ENCODE peak calls at places on chromosomes 6 and 20, in six cellular contexts. One of them, this sample, is unnamed. For H4K20me1, the result is how much of the 10 kb centered on the place peaks cover.

GRCh38 chr6:498795-499231 is 107.3 kb downstream of the IRF4 start:
- DNase-seq in HCT116: no peak
- DNase-seq in fibroblast of lung: no peak
- DNase-seq in endothelial cell of umbilical vein: no peak
- DNase-seq in HepG2: no peak
- DNase-seq in IMR-90: peak
- DNase-seq in this sample: no peak

GRCh38 chr6:54111341-54111740 is at the start of gene MLIP:
- DNase-seq in HCT116: no peak
- DNase-seq in IMR-90: no peak
- DNase-seq in endothelial cell of umbilical vein: peak
- DNase-seq in HepG2: no peak
- DNase-seq in fibroblast of lung: no peak
- DNase-seq in this sample: no peak

GRCh38 chr20:41783423-41784220 is 165.4 kb upstream of the CHD6 start:
- DNase-seq in IMR-90: no peak
- DNase-seq in HepG2: no peak
- DNase-seq in HCT116: no peak
- DNase-seq in endothelial cell of umbilical vein: no peak
- DNase-seq in fibroblast of lung: no peak
- DNase-seq in this sample: peak

GRCh38 chr6:47253136-47253535 is 56.6 kb downstream of the TNFRSF21 start:
- DNase-seq in IMR-90: no peak
- DNase-seq in HCT116: no peak
- DNase-seq in fibroblast of lung: no peak
- DNase-seq in HepG2: no peak
- DNase-seq in endothelial cell of umbilical vein: no peak
- DNase-seq in this sample: no peak

GRCh38 chr6:30700340-30700739 is 9.6 kb upstream of the NRM start:
- DNase-seq in endothelial cell of umbilical vein: no peak
- DNase-seq in HCT116: no peak
- DNase-seq in HepG2: no peak
- DNase-seq in fibroblast of lung: no peak
- DNase-seq in IMR-90: no peak
- DNase-seq in this sample: no peak

GRCh38 chr6:165956874-165957273 is 210.8 kb downstream of the TBXT start:
- DNase-seq in HepG2: no peak
- DNase-seq in fibroblast of lung: no peak
- DNase-seq in HCT116: no peak
- DNase-seq in endothelial cell of umbilical vein: no peak
- DNase-seq in IMR-90: no peak
- DNase-seq in this sample: no peak

GRCh38 chr20:44706371-44707258 is 8.6 kb upstream of the CCN5 start:
- DNase-seq in HCT116: no peak
- DNase-seq in HepG2: no peak
- DNase-seq in fibroblast of lung: no peak
- DNase-seq in IMR-90: peak
- DNase-seq in endothelial cell of umbilical vein: no peak
- DNase-seq in this sample: no peak

GRCh38 chr6:29641430-29642213 is 8.6 kb upstream of the GABBR1 start:
- DNase-seq in HepG2: no peak
- DNase-seq in HCT116: no peak
- DNase-seq in endothelial cell of umbilical vein: no peak
- DNase-seq in IMR-90: no peak
- DNase-seq in fibroblast of lung: no peak
- DNase-seq in this sample: no peak

GRCh38 chr20:51800132-51800721 is 2.1 kb downstream of the SALL4 start:
- DNase-seq in HepG2: peak
- DNase-seq in HCT116: peak
- DNase-seq in endothelial cell of umbilical vein: peak
- DNase-seq in IMR-90: no peak
- DNase-seq in fibroblast of lung: peak
- DNase-seq in this sample: peak

GRCh38 chr6:22448311-22448711 is 121.1 kb upstream of the HDGFL1 start:
- DNase-seq in endothelial cell of umbilical vein: peak
- DNase-seq in HepG2: no peak
- DNase-seq in fibroblast of lung: peak
- DNase-seq in IMR-90: peak
- DNase-seq in HCT116: no peak
- DNase-seq in this sample: no peak

GRCh38 chr6:149065658-149066556 is 251.6 kb upstream of the TAB2 start:
- DNase-seq in HepG2: no peak
- DNase-seq in IMR-90: no peak
- DNase-seq in endothelial cell of umbilical vein: no peak
- DNase-seq in fibroblast of lung: no peak
- DNase-seq in HCT116: no peak
- DNase-seq in this sample: peak

GRCh38 chr20:58622671-58623578 is 28.2 kb upstream of the STX16 start:
- DNase-seq in IMR-90: peak
- DNase-seq in endothelial cell of umbilical vein: no peak
- DNase-seq in HCT116: no peak
- DNase-seq in HepG2: no peak
- DNase-seq in fibroblast of lung: no peak
- DNase-seq in this sample: no peak

GRCh38 chr6:150969901-150970300 is 104.4 kb downstream of the MTHFD1L start:
- DNase-seq in IMR-90: no peak
- DNase-seq in HepG2: no peak
- DNase-seq in fibroblast of lung: no peak
- DNase-seq in endothelial cell of umbilical vein: no peak
- DNase-seq in HCT116: no peak
- DNase-seq in this sample: no peak

GRCh38 chr6:14618759-14619418 is 501.3 kb downstream of the CD83 start:
- DNase-seq in endothelial cell of umbilical vein: no peak
- DNase-seq in fibroblast of lung: no peak
- DNase-seq in HepG2: no peak
- DNase-seq in IMR-90: no peak
- DNase-seq in HCT116: no peak
- DNase-seq in this sample: no peak

GRCh38 chr6:100115702-100116101 is 121.7 kb upstream of the MCHR2 start:
- DNase-seq in fibroblast of lung: no peak
- DNase-seq in HCT116: no peak
- DNase-seq in endothelial cell of umbilical vein: no peak
- DNase-seq in IMR-90: no peak
- DNase-seq in HepG2: no peak
- DNase-seq in this sample: no peak

GRCh38 chr6:19303381-19303780 is 533.8 kb upstream of the ID4 start:
- DNase-seq in HCT116: no peak
- DNase-seq in endothelial cell of umbilical vein: no peak
- DNase-seq in IMR-90: no peak
- DNase-seq in HepG2: no peak
- DNase-seq in fibroblast of lung: peak
- DNase-seq in this sample: no peak

DNA sequence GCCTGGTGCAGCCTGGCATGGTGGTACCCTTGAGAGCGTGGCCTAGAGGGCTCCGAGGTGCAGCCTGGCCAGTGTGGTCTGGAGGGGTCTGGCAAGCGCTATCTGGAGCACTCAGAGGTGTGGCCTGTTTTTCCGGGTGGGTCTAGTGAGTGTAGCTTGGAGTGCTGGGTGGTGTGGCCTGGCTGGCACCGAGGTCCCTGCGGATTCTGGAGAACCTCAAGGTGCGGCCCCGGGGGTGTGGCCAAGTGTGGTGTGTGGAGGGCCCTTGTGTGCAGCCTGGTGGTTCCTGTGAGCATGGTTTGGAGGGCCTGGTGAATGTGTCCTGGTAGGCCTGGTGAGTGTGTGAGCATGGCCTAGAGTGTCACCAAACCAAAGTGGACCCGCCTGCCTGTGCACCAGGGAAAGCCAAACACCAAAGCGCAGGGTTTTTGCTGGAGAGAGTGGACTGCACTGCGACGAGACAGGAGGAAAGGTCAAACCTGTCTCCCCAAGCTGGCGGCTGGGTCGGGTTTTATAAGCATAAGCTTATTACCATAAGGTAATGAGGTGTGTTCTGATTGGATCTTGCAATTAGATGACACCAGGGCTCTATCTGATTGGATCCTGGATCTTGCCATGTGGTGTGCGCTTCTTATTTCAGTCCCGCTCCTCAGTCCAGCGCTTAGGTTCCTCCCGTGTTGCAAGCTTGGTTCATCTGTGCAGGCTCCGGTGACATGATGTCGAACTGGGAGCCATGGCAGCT is 35.7 kb downstream of the IGF2R start:
- DNase-seq in endothelial cell of umbilical vein: no peak
- DNase-seq in fibroblast of lung: no peak
- DNase-seq in HepG2: no peak
- DNase-seq in IMR-90: no peak
- DNase-seq in HCT116: no peak
- DNase-seq in this sample: no peak
- H4K20me1 ChIP-seq in endothelial cell of umbilical vein: under half
- H4K20me1 ChIP-seq in fibroblast of lung: under half
- H4K20me1 ChIP-seq in HepG2: under half
- H4K20me1 ChIP-seq in IMR-90: half or more
- H4K20me1 ChIP-seq in HCT116: under half
- H4K20me1 ChIP-seq in this sample: under half

DNA sequence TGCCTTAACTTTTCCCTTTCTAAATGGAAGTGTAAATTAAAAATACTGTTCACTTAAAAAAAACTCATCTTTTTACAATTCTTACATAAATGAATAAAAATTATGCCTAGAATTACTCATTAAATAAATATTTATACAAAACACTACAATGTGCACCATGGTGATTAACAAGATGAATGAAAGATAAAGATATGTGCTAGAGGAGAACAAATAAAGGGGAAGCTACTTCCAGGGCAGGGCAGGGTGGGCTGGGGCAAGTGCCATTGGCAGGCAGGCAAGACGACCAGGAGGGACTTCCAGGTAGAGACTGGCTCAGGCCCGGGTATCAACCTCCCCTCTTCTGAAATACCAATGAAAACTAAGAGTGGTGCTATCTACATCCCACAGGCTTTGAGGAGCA is 20.4 kb downstream of the PREP start:
- DNase-seq in HCT116: no peak
- DNase-seq in IMR-90: no peak
- DNase-seq in endothelial cell of umbilical vein: peak
- DNase-seq in fibroblast of lung: peak
- DNase-seq in HepG2: no peak
- DNase-seq in this sample: no peak
- H4K20me1 ChIP-seq in HCT116: under half
- H4K20me1 ChIP-seq in IMR-90: under half
- H4K20me1 ChIP-seq in endothelial cell of umbilical vein: under half
- H4K20me1 ChIP-seq in fibroblast of lung: under half
- H4K20me1 ChIP-seq in HepG2: under half
- H4K20me1 ChIP-seq in this sample: under half

GRCh38 chr6:2653369-2654032 is 97.2 kb downstream of the MYLK4 start:
- DNase-seq in endothelial cell of umbilical vein: no peak
- DNase-seq in fibroblast of lung: no peak
- DNase-seq in HCT116: no peak
- DNase-seq in HepG2: no peak
- DNase-seq in IMR-90: no peak
- DNase-seq in this sample: no peak

GRCh38 chr6:2656460-2657064 is 94.2 kb downstream of the MYLK4 start:
- DNase-seq in HCT116: no peak
- DNase-seq in IMR-90: no peak
- DNase-seq in HepG2: no peak
- DNase-seq in fibroblast of lung: no peak
- DNase-seq in endothelial cell of umbilical vein: peak
- DNase-seq in this sample: no peak

GRCh38 chr6:2655844-2656433 is 94.8 kb downstream of the MYLK4 start:
- DNase-seq in IMR-90: no peak
- DNase-seq in endothelial cell of umbilical vein: no peak
- DNase-seq in HepG2: no peak
- DNase-seq in fibroblast of lung: no peak
- DNase-seq in HCT116: no peak
- DNase-seq in this sample: no peak

GRCh38 chr6:2651536-2651935 is 99.2 kb downstream of the MYLK4 start:
- DNase-seq in HepG2: no peak
- DNase-seq in HCT116: no peak
- DNase-seq in fibroblast of lung: no peak
- DNase-seq in endothelial cell of umbilical vein: no peak
- DNase-seq in IMR-90: no peak
- DNase-seq in this sample: no peak

GRCh38 chr6:2651966-2652365 is 98.8 kb downstream of the MYLK4 start:
- DNase-seq in endothelial cell of umbilical vein: no peak
- DNase-seq in HepG2: no peak
- DNase-seq in fibroblast of lung: no peak
- DNase-seq in IMR-90: no peak
- DNase-seq in HCT116: no peak
- DNase-seq in this sample: no peak
- H4K20me1 ChIP-seq in endothelial cell of umbilical vein: under half
- H4K20me1 ChIP-seq in HepG2: under half
- H4K20me1 ChIP-seq in fibroblast of lung: under half
- H4K20me1 ChIP-seq in IMR-90: under half
- H4K20me1 ChIP-seq in HCT116: under half
- H4K20me1 ChIP-seq in this sample: under half

GRCh38 chr20:50089787-50090177 is 23.2 kb downstream of the UBE2V1 start:
- DNase-seq in HCT116: no peak
- DNase-seq in endothelial cell of umbilical vein: no peak
- DNase-seq in fibroblast of lung: no peak
- DNase-seq in HepG2: no peak
- DNase-seq in IMR-90: no peak
- DNase-seq in this sample: peak
- H4K20me1 ChIP-seq in HCT116: under half
- H4K20me1 ChIP-seq in endothelial cell of umbilical vein: under half
- H4K20me1 ChIP-seq in fibroblast of lung: under half
- H4K20me1 ChIP-seq in HepG2: under half
- H4K20me1 ChIP-seq in IMR-90: half or more
- H4K20me1 ChIP-seq in this sample: under half

GRCh38 chr20:37200376-37200775 is 21.0 kb upstream of the MROH8 start:
- DNase-seq in HepG2: no peak
- DNase-seq in HCT116: no peak
- DNase-seq in endothelial cell of umbilical vein: no peak
- DNase-seq in fibroblast of lung: no peak
- DNase-seq in IMR-90: no peak
- DNase-seq in this sample: no peak

GRCh38 chr20:37200926-37201826 is 21.8 kb upstream of the MROH8 start:
- DNase-seq in endothelial cell of umbilical vein: no peak
- DNase-seq in HCT116: no peak
- DNase-seq in fibroblast of lung: no peak
- DNase-seq in HepG2: no peak
- DNase-seq in IMR-90: no peak
- DNase-seq in this sample: no peak

GRCh38 chr20:37201827-37202162 is 22.4 kb upstream of the MROH8 start:
- DNase-seq in fibroblast of lung: no peak
- DNase-seq in HepG2: no peak
- DNase-seq in IMR-90: no peak
- DNase-seq in endothelial cell of umbilical vein: no peak
- DNase-seq in HCT116: no peak
- DNase-seq in this sample: no peak

GRCh38 chr20:37202267-37202943 is 23.1 kb upstream of the MROH8 start:
- DNase-seq in IMR-90: peak
- DNase-seq in HepG2: peak
- DNase-seq in endothelial cell of umbilical vein: peak
- DNase-seq in HCT116: peak
- DNase-seq in fibroblast of lung: peak
- DNase-seq in this sample: peak

DNA sequence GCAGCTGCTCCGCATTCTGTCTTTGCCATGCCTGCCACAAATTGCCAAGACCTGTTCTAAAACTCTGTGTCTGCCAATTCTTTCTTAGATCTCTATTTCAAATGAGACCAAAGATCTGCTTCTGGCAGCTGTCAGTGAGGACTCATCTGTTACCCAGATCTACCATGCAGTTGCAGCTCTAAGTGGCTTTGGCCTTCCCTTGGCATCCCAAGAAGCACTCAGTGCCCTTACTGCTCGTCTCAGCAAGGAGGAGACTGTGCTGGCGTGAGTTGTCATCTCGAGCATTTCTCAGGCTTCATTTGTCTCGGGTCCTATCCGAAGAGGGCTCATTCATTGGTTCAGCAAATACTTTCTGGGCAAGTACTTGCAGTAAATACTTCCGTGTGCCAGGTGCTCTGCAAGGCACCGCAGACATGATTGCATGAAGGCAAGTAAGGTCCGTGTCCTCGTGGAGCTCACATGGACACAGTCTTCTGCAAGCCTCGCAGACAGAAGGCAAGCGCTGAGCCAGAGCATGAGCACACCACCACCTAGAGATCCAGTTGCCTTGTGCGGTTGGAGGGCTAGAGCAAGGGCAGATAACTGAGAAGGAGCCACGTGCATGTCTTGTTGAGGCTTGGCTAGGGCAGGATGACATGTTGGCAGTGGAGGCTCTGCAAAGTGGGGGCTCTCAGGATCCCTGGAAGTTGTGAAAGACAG is 19.8 kb upstream of the MROH8 start:
- DNase-seq in fibroblast of lung: no peak
- DNase-seq in HCT116: no peak
- DNase-seq in HepG2: no peak
- DNase-seq in IMR-90: no peak
- DNase-seq in endothelial cell of umbilical vein: no peak
- DNase-seq in this sample: no peak
- H4K20me1 ChIP-seq in fibroblast of lung: under half
- H4K20me1 ChIP-seq in HCT116: under half
- H4K20me1 ChIP-seq in HepG2: half or more
- H4K20me1 ChIP-seq in IMR-90: half or more
- H4K20me1 ChIP-seq in endothelial cell of umbilical vein: under half
- H4K20me1 ChIP-seq in this sample: under half